ENCODE peak calls at places on chromosomes 13 and 19, in six cellular contexts. O, H, I, L, W and U are unnamed samples.

GRCh38 chr19:2500861-2501260 is 24.9 kb downstream of the GADD45B start:
- DNase-seq in I (no peak), O (no peak), L (no peak), W (no peak), H (no peak), U (no peak)

GRCh38 chr19:28492616-28493015 is 720.3 kb downstream of the UQCRFS1 start:
- DNase-seq in O (no peak), I (no peak), W (no peak), H (no peak), L (no peak), U (no peak)

GRCh38 chr19:1967087-1967608 is 26.2 kb downstream of the CSNK1G2 start:
- DNase-seq in I (no peak), O (no peak), L (no peak), H (no peak), W (no peak), U (no peak)

GRCh38 chr19:39696418-39696817 is 7.9 kb upstream of the LGALS14 start:
- DNase-seq in H (peak; percentile 61), L (no peak), I (no peak), W (no peak), O (no peak), U (peak; percentile 51)

GRCh38 chr13:99123101-99124045 is 77.3 kb upstream of the UBAC2 start:
- DNase-seq in L (no peak), H (peak; percentile 59), W (no peak), O (peak; percentile 73), I (no peak), U (peak; percentile 63)

GRCh38 chr13:23175920-23176319 is 4.9 kb upstream of the SGCG start:
- DNase-seq in W (no peak), H (no peak), I (no peak), O (peak; percentile 38), L (no peak), U (peak; percentile 10)

GRCh38 chr19:49856574-49857021 is 5.6 kb downstream of the PTOV1 start:
- DNase-seq in W (no peak), I (no peak), O (no peak), L (no peak), H (no peak), U (no peak)

GRCh38 chr19:51019544-51019925 is at the start of gene KLK10:
- DNase-seq in L (no peak), H (no peak), W (no peak), O (no peak), I (no peak), U (no peak)

GRCh38 chr19:19155495-19156219 is 14.4 kb downstream of the MEF2B start:
- DNase-seq in I (no peak), L (no peak), W (no peak), O (no peak), H (no peak), U (no peak)

GRCh38 chr13:108437496-108437895 is 168.0 kb downstream of the TNFSF13B start:
- DNase-seq in O (no peak), I (no peak), H (no peak), W (no peak), L (no peak), U (no peak)

GRCh38 chr13:30859326-30859725 is 46.7 kb upstream of the MEDAG start:
- DNase-seq in H (no peak), O (no peak), W (no peak), L (no peak), I (no peak), U (peak; percentile 63)

GRCh38 chr13:113838711-113839201 is 25.1 kb downstream of the GAS6 start:
- DNase-seq in H (no peak), W (no peak), O (no peak), I (no peak), L (no peak), U (no peak)

GRCh38 chr19:15378529-15379082 is 981 bp downstream of the AKAP8 start:
- DNase-seq in L (no peak), W (peak; percentile 16), I (no peak), O (peak; percentile 82), H (peak; percentile 63), U (peak; percentile 30)